ENCODE peak calls at places on chromosomes 11 and 22, in seven cellular contexts. L, H, E, G, U, I and F are unnamed samples.

GRCh38 chr22:46007003-46007847 is 30.3 kb upstream of the WNT7B start:
- DNase-seq in L (peak), H (no peak), E (no peak), G (no peak), U (no peak), I (no peak), F (no peak)

GRCh38 chr11:57214087-57214395 is 23.0 kb downstream of the APLNR start:
- DNase-seq in L (no peak), H (no peak), E (no peak), G (no peak), U (no peak), I (no peak), F (no peak)

GRCh38 chr11:1750481-1750839 is at the start of gene IFITM10:
- DNase-seq in L (no peak), H (no peak), E (no peak), G (no peak), U (no peak), I (peak), F (no peak)

GRCh38 chr22:24791362-24791761 is 14.6 kb upstream of the SGSM1 start:
- DNase-seq in L (no peak), H (no peak), E (no peak), G (no peak), U (no peak), I (no peak), F (no peak)

GRCh38 chr11:125451400-125452124 is 44.5 kb downstream of the FEZ1 start:
- DNase-seq in L (no peak), H (no peak), E (no peak), G (peak), U (no peak), I (peak), F (peak)

GRCh38 chr11:120424185-120424969 is 87.2 kb upstream of the GRIK4 start:
- DNase-seq in L (no peak), H (no peak), E (no peak), G (no peak), U (no peak), I (no peak), F (no peak)

GRCh38 chr22:49019737-49020136 is 807.9 kb downstream of the BRD1 start:
- DNase-seq in L (peak), H (peak), E (no peak), G (no peak), U (no peak), I (no peak), F (no peak)

GRCh38 chr11:133809525-133810178 is 35.7 kb downstream of the SPATA19 start:
- DNase-seq in L (no peak), H (no peak), E (no peak), G (no peak), U (no peak), I (no peak), F (no peak)

GRCh38 chr11:21976210-21976609 is 216.7 kb upstream of the ANO5 start:
- DNase-seq in L (no peak), H (no peak), E (no peak), G (no peak), U (no peak), I (no peak), F (no peak)

GRCh38 chr11:8650401-8650990 is 32.0 kb downstream of the TRIM66 start:
- DNase-seq in L (no peak), H (no peak), E (no peak), G (no peak), U (no peak), I (no peak), F (no peak)

GRCh38 chr22:49274754-49275380 is 552.8 kb downstream of the BRD1 start:
- DNase-seq in L (no peak), H (peak), E (no peak), G (no peak), U (no peak), I (no peak), F (no peak)

GRCh38 chr11:129593098-129593497 is 217.4 kb downstream of the BARX2 start:
- DNase-seq in L (peak), H (no peak), E (no peak), G (no peak), U (no peak), I (no peak), F (no peak)

GRCh38 chr11:118401880-118402590 is 629 bp downstream of the ATP5MG start:
- DNase-seq in L (no peak), H (no peak), E (no peak), G (no peak), U (no peak), I (no peak), F (no peak)

GRCh38 chr11:84855846-84856245 is 771.3 kb downstream of the DLG2 start:
- DNase-seq in L (no peak), H (no peak), E (no peak), G (no peak), U (no peak), I (no peak), F (no peak)

GRCh38 chr22:18057568-18058209 is 20.1 kb upstream of the PEX26 start:
- DNase-seq in L (no peak), H (no peak), E (no peak), G (no peak), U (no peak), I (no peak), F (peak)

GRCh38 chr11:78737891-78738290 is 163.2 kb upstream of the NARS2 start:
- DNase-seq in L (no peak), H (no peak), E (no peak), G (no peak), U (no peak), I (no peak), F (no peak)

GRCh38 chr11:61011950-61012830 is 40.7 kb downstream of the CD6 start:
- DNase-seq in L (no peak), H (no peak), E (no peak), G (no peak), U (no peak), I (no peak), F (no peak)

GRCh38 chr11:130518164-130518563 is 69.7 kb downstream of the ADAMTS15 start:
- DNase-seq in L (no peak), H (no peak), E (no peak), G (no peak), U (no peak), I (no peak), F (no peak)

GRCh38 chr22:37169947-37170688 is 17.9 kb downstream of the C1QTNF6 start:
- DNase-seq in L (peak), H (no peak), E (no peak), G (no peak), U (no peak), I (no peak), F (no peak)

GRCh38 chr22:42277988-42278776 is 7.7 kb upstream of the TCF20 start:
- DNase-seq in L (peak), H (no peak), E (no peak), G (no peak), U (no peak), I (no peak), F (peak)